ENCODE peak calls at places on chromosomes 6 and 20, in nine cellular contexts. V is PC-9; Y is PC-3; U is keratinocyte; P is GM23338; X is aorta; R is CD4-positive, alpha-beta memory T cell; G is breast epithelium; A is CD8-positive, alpha-beta memory T cell. C is an unnamed sample. For H3K36me3, the result is how much of the 10 kb centered on the place peaks cover.

GRCh38 chr20:52201395-52201794 is 9.8 kb upstream of the ZFP64 start:
- DNase-seq in V (no peak), Y (no peak), U (no peak), P (no peak), X (no peak), R (no peak), G (no peak), A (no peak), C (no peak)

GRCh38 chr6:78513856-78514255 is 353.5 kb upstream of the IRAK1BP1 start:
- DNase-seq in V (no peak), Y (no peak), U (no peak), P (peak), X (no peak), R (no peak), G (no peak), A (no peak), C (peak)

GRCh38 chr6:39061182-39061581 is 12.6 kb downstream of the GLP1R start:
- DNase-seq in V (no peak), Y (no peak), U (no peak), P (no peak), X (peak), R (no peak), G (no peak), A (no peak), C (no peak)

GRCh38 chr6:119979862-119980261 is 630.3 kb upstream of the MAN1A1 start:
- DNase-seq in V (no peak), Y (peak), U (no peak), P (peak), X (no peak), R (no peak), G (no peak), A (no peak), C (peak)

GRCh38 chr20:46011631-46012482 is 3.1 kb downstream of the MMP9 start:
- DNase-seq in V (peak), Y (peak), U (no peak), P (peak), X (peak), R (no peak), G (peak), A (no peak), C (peak)

GRCh38 chr6:104955491-104955890 is 1.4 kb upstream of the LIN28B start:
- DNase-seq in V (no peak), Y (no peak), U (no peak), P (peak), X (no peak), R (no peak), G (no peak), A (no peak), C (peak)

GRCh38 chr6:13648850-13649249 is 33.7 kb downstream of the NOL7 start:
- DNase-seq in V (no peak), Y (peak), U (no peak), P (no peak), X (no peak), R (no peak), G (no peak), A (no peak), C (no peak)

GRCh38 chr6:100617633-100618348 is 153.1 kb upstream of the SIM1 start:
- DNase-seq in V (no peak), Y (peak), U (no peak), P (no peak), X (no peak), R (no peak), G (no peak), A (no peak), C (no peak)

GRCh38 chr6:13846841-13847240 is 32.5 kb upstream of the MCUR1 start:
- DNase-seq in V (no peak), Y (no peak), U (no peak), P (peak), X (no peak), R (no peak), G (no peak), A (no peak), C (peak)

GRCh38 chr6:13348320-13349113 is 20.2 kb upstream of the TBC1D7 start:
- DNase-seq in V (no peak), Y (no peak), U (no peak), P (no peak), X (no peak), R (no peak), G (no peak), A (no peak), C (no peak)

GRCh38 chr6:163165922-163166321 is 248.6 kb upstream of the QKI start:
- DNase-seq in V (no peak), Y (no peak), U (no peak), P (no peak), X (no peak), R (no peak), G (no peak), A (no peak), C (no peak)

DNA sequence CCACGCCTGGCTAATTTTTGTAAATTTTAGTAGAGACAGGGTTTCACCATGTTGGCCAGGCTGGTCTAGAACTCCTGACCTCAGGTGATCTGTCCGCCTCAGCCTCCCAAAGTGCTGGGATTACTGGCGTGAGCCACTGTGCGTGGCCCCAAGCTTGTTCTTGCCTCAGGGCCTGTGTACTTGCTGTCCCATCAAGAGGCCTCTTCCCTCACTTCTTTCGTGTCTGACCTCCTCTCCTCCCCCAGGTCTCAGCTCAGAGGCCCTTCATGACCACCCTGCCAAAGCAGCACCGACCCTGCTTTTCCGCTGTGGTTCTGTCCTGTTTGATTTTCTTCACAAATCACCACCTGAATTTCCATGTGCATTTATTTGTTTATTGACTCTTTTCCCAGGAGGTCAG is 10.5 kb upstream of the UBE2V1 start:
- DNase-seq in V (no peak), Y (no peak), U (no peak), P (no peak), X (peak), R (no peak), G (no peak), A (no peak), C (peak)
- H3K36me3 ChIP-seq in V (under half), Y (half or more), U (under half), P (under half), X (under half), R (under half), G (under half), A (under half), C (under half)

GRCh38 chr6:85472744-85473143 is 22.9 kb downstream of the NT5E start:
- DNase-seq in V (no peak), Y (peak), U (no peak), P (no peak), X (no peak), R (no peak), G (no peak), A (no peak), C (no peak)

GRCh38 chr6:85482206-85483040 is 32.5 kb downstream of the NT5E start:
- DNase-seq in V (no peak), Y (no peak), U (no peak), P (no peak), X (no peak), R (no peak), G (no peak), A (no peak), C (no peak)

GRCh38 chr6:85473748-85474147 is 23.9 kb downstream of the NT5E start:
- DNase-seq in V (no peak), Y (no peak), U (no peak), P (no peak), X (no peak), R (no peak), G (no peak), A (no peak), C (no peak)

GRCh38 chr6:85479221-85479620 is 29.3 kb downstream of the NT5E start:
- DNase-seq in V (no peak), Y (no peak), U (no peak), P (no peak), X (no peak), R (no peak), G (no peak), A (no peak), C (no peak)

GRCh38 chr6:85476532-85476931 is 26.6 kb downstream of the NT5E start:
- DNase-seq in V (no peak), Y (no peak), U (no peak), P (no peak), X (no peak), R (no peak), G (no peak), A (no peak), C (no peak)
- H3K36me3 ChIP-seq in V (under half), Y (under half), U (under half), P (under half), X (under half), R (under half), G (under half), A (under half), C (under half)

DNA sequence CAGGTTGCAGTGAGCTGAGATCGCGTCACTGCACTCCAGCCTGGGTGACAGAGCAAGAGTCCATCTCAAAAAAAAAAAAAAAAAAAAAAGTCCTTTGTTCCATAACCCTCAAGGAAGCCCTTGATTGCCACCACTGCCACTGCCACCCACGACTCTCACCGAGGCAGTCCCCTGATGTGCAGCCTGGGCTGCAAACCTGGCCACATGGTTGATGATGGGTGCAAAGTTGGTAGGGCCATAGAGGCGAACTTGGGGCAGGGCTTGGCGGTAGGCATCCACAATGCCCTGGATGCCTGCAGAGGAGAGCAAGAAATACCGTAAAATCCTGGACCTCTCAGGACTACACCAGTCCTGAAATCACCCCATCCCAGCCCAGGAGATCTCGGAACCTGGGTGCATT is 11.5 kb downstream of the SPAG4 start:
- DNase-seq in V (no peak), Y (no peak), U (no peak), P (no peak), X (no peak), R (no peak), G (peak), A (no peak), C (no peak)
- H3K36me3 ChIP-seq in V (under half), Y (under half), U (under half), P (under half), X (under half), R (half or more), G (under half), A (under half), C (under half)

GRCh38 chr6:35607517-35608233 is 81.0 kb downstream of the FKBP5 start:
- DNase-seq in V (no peak), Y (no peak), U (no peak), P (no peak), X (no peak), R (no peak), G (no peak), A (no peak), C (no peak)
- H3K36me3 ChIP-seq in V (under half), Y (under half), U (under half), P (under half), X (under half), R (under half), G (under half), A (under half), C (under half)

GRCh38 chr6:109477725-109478124 is 5.3 kb downstream of the ZBTB24 start:
- DNase-seq in V (no peak), Y (no peak), U (no peak), P (no peak), X (no peak), R (no peak), G (no peak), A (no peak), C (no peak)
- H3K36me3 ChIP-seq in V (under half), Y (under half), U (under half), P (half or more), X (under half), R (under half), G (under half), A (under half), C (under half)

GRCh38 chr6:41080623-41081022 is 7.8 kb downstream of the NFYA start:
- DNase-seq in V (no peak), Y (no peak), U (no peak), P (no peak), X (no peak), R (peak), G (no peak), A (peak), C (no peak)
- H3K36me3 ChIP-seq in V (half or more), Y (half or more), U (under half), P (half or more), X (under half), R (under half), G (under half), A (under half), C (under half)

GRCh38 chr6:35426074-35426473 is 26.1 kb upstream of the FANCE start:
- DNase-seq in V (no peak), Y (no peak), U (no peak), P (no peak), X (no peak), R (no peak), G (no peak), A (no peak), C (peak)
- H3K36me3 ChIP-seq in V (under half), Y (under half), U (under half), P (under half), X (under half), R (under half), G (under half), A (under half), C (under half)

GRCh38 chr20:61989741-61990140 is 75.9 kb downstream of the TAF4 start:
- DNase-seq in V (no peak), Y (no peak), U (no peak), P (no peak), X (no peak), R (no peak), G (no peak), A (no peak), C (no peak)

GRCh38 chr20:61991476-61991875 is 74.2 kb downstream of the TAF4 start:
- DNase-seq in V (no peak), Y (no peak), U (no peak), P (no peak), X (no peak), R (no peak), G (no peak), A (no peak), C (no peak)

GRCh38 chr20:61986762-61987321 is 78.8 kb downstream of the TAF4 start:
- DNase-seq in V (no peak), Y (no peak), U (no peak), P (no peak), X (no peak), R (no peak), G (no peak), A (no peak), C (no peak)

GRCh38 chr20:61990484-61990883 is 75.2 kb downstream of the TAF4 start:
- DNase-seq in V (no peak), Y (no peak), U (no peak), P (no peak), X (no peak), R (no peak), G (no peak), A (no peak), C (no peak)

DNA sequence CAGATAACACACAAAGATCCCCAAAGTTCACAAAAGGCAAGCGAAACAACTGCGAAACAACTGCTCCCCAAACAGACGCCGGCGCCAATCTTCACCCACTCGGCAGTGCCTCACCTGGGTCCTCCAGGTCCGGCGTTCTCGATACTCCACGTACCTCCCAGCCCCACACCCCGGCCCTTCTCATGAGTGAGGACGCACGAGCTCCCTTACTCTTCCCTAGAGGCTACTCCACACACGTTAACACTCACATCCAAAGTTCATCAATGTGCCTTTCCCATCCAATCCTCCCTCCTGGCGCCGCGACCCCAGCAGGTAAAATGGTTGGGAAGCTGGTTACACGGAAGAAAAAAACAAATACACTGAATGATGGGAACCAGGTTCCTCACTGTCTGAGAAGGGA is 77.0 kb downstream of the TAF4 start:
- DNase-seq in V (no peak), Y (no peak), U (no peak), P (no peak), X (no peak), R (no peak), G (no peak), A (no peak), C (no peak)
- H3K36me3 ChIP-seq in V (under half), Y (under half), U (under half), P (under half), X (under half), R (under half), G (under half), A (under half), C (under half)

C was measured in H7.